ENCODE peak calls at places on chromosomes 5 and 9, in seven cellular contexts. One of them, this sample, is unnamed.

GRCh38 chr5:11273180-11273882 is 512.3 kb upstream of the DAP start:
- DNase-seq in GM04504: no peak
- DNase-seq in Peyer's patch: no peak
- DNase-seq in C1 segment of cervical spinal cord: no peak
- DNase-seq in hypothalamus: no peak
- DNase-seq in fibroblast of the conjunctiva: no peak
- DNase-seq in adrenal gland: no peak
- DNase-seq in this sample: no peak

GRCh38 chr5:123098767-123099513 is 9.9 kb downstream of the PRDM6 start:
- DNase-seq in GM04504: no peak
- DNase-seq in Peyer's patch: no peak
- DNase-seq in C1 segment of cervical spinal cord: no peak
- DNase-seq in hypothalamus: no peak
- DNase-seq in fibroblast of the conjunctiva: no peak
- DNase-seq in adrenal gland: no peak
- DNase-seq in this sample: no peak

GRCh38 chr9:18489861-18490260 is 15.9 kb downstream of the ADAMTSL1 start:
- DNase-seq in GM04504: peak
- DNase-seq in Peyer's patch: no peak
- DNase-seq in C1 segment of cervical spinal cord: no peak
- DNase-seq in hypothalamus: no peak
- DNase-seq in fibroblast of the conjunctiva: no peak
- DNase-seq in adrenal gland: no peak
- DNase-seq in this sample: no peak

GRCh38 chr9:70421272-70422180 is 7.1 kb upstream of the KLF9 start:
- DNase-seq in GM04504: no peak
- DNase-seq in Peyer's patch: no peak
- DNase-seq in C1 segment of cervical spinal cord: peak
- DNase-seq in hypothalamus: no peak
- DNase-seq in fibroblast of the conjunctiva: no peak
- DNase-seq in adrenal gland: no peak
- DNase-seq in this sample: no peak

GRCh38 chr5:56481147-56481997 is 248.2 kb upstream of the ANKRD55 start:
- DNase-seq in GM04504: no peak
- DNase-seq in Peyer's patch: peak
- DNase-seq in C1 segment of cervical spinal cord: peak
- DNase-seq in hypothalamus: no peak
- DNase-seq in fibroblast of the conjunctiva: no peak
- DNase-seq in adrenal gland: peak
- DNase-seq in this sample: no peak

GRCh38 chr5:30040483-30041116 is 1152.9 kb upstream of the CDH6 start:
- DNase-seq in GM04504: no peak
- DNase-seq in Peyer's patch: no peak
- DNase-seq in C1 segment of cervical spinal cord: peak
- DNase-seq in hypothalamus: peak
- DNase-seq in fibroblast of the conjunctiva: peak
- DNase-seq in adrenal gland: peak
- DNase-seq in this sample: peak

GRCh38 chr5:6510132-6510531 is 61.5 kb downstream of the UBE2QL1 start:
- DNase-seq in GM04504: no peak
- DNase-seq in Peyer's patch: no peak
- DNase-seq in C1 segment of cervical spinal cord: no peak
- DNase-seq in hypothalamus: no peak
- DNase-seq in fibroblast of the conjunctiva: no peak
- DNase-seq in adrenal gland: no peak
- DNase-seq in this sample: no peak

GRCh38 chr5:179613460-179614071 is 9.9 kb downstream of the HNRNPH1 start:
- DNase-seq in GM04504: no peak
- DNase-seq in Peyer's patch: peak
- DNase-seq in C1 segment of cervical spinal cord: no peak
- DNase-seq in hypothalamus: no peak
- DNase-seq in fibroblast of the conjunctiva: no peak
- DNase-seq in adrenal gland: no peak
- DNase-seq in this sample: no peak

GRCh38 chr5:91499943-91500531 is 116.9 kb upstream of the ARRDC3 start:
- DNase-seq in GM04504: peak
- DNase-seq in Peyer's patch: no peak
- DNase-seq in C1 segment of cervical spinal cord: no peak
- DNase-seq in hypothalamus: no peak
- DNase-seq in fibroblast of the conjunctiva: peak
- DNase-seq in adrenal gland: no peak
- DNase-seq in this sample: peak

GRCh38 chr5:45694255-45694834 is 1.8 kb downstream of the HCN1 start:
- DNase-seq in GM04504: no peak
- DNase-seq in Peyer's patch: no peak
- DNase-seq in C1 segment of cervical spinal cord: no peak
- DNase-seq in hypothalamus: no peak
- DNase-seq in fibroblast of the conjunctiva: no peak
- DNase-seq in adrenal gland: no peak
- DNase-seq in this sample: no peak

This sample was measured in NCI-H510A treated with DMSO at 0.1 percent for 48 hours.